ENCODE peak calls at places on chromosomes 7 and 10, in eight cellular contexts. One of them, this sample, is unnamed.

GRCh38 chr7:90994601-90995000 is 269.6 kb upstream of the FZD1 start:
- DNase-seq in GM23338: no peak
- DNase-seq in H1: no peak
- DNase-seq in GM12878: no peak
- DNase-seq in HCT116: no peak
- DNase-seq in SK-N-MC: no peak
- DNase-seq in K562: no peak
- DNase-seq in HepG2: no peak
- DNase-seq in this sample: no peak

GRCh38 chr7:101099969-101100781 is 14.9 kb downstream of the TRIM56 start:
- DNase-seq in GM12878: no peak
- DNase-seq in HepG2: peak
- DNase-seq in SK-N-MC: peak
- DNase-seq in H1: peak
- DNase-seq in K562: peak
- DNase-seq in HCT116: peak
- DNase-seq in GM23338: peak
- DNase-seq in this sample: peak

GRCh38 chr10:34716234-34716633 is 98.9 kb downstream of the PARD3 start:
- DNase-seq in K562: no peak
- DNase-seq in SK-N-MC: no peak
- DNase-seq in GM12878: no peak
- DNase-seq in HCT116: no peak
- DNase-seq in H1: no peak
- DNase-seq in GM23338: no peak
- DNase-seq in HepG2: no peak
- DNase-seq in this sample: no peak

GRCh38 chr10:80528901-80529300 is 8.8 kb upstream of the SH2D4B start:
- DNase-seq in GM23338: no peak
- DNase-seq in HepG2: no peak
- DNase-seq in K562: no peak
- DNase-seq in HCT116: no peak
- DNase-seq in H1: no peak
- DNase-seq in GM12878: no peak
- DNase-seq in SK-N-MC: no peak
- DNase-seq in this sample: no peak

GRCh38 chr7:36129048-36129534 is 24.0 kb upstream of the EEPD1 start:
- DNase-seq in H1: no peak
- DNase-seq in SK-N-MC: no peak
- DNase-seq in HCT116: no peak
- DNase-seq in GM12878: no peak
- DNase-seq in K562: no peak
- DNase-seq in GM23338: no peak
- DNase-seq in HepG2: peak
- DNase-seq in this sample: no peak

GRCh38 chr7:131506597-131506996 is 49.8 kb downstream of the PODXL start:
- DNase-seq in HepG2: no peak
- DNase-seq in GM23338: peak
- DNase-seq in K562: peak
- DNase-seq in H1: peak
- DNase-seq in SK-N-MC: no peak
- DNase-seq in GM12878: no peak
- DNase-seq in HCT116: no peak
- DNase-seq in this sample: no peak

GRCh38 chr7:135490783-135491182 is 19.1 kb downstream of the CNOT4 start:
- DNase-seq in GM12878: no peak
- DNase-seq in HCT116: no peak
- DNase-seq in K562: peak
- DNase-seq in HepG2: no peak
- DNase-seq in GM23338: no peak
- DNase-seq in H1: no peak
- DNase-seq in SK-N-MC: no peak
- DNase-seq in this sample: peak

GRCh38 chr7:105210721-105211205 is 178.0 kb downstream of the SRPK2 start:
- DNase-seq in HepG2: no peak
- DNase-seq in GM23338: peak
- DNase-seq in GM12878: peak
- DNase-seq in SK-N-MC: no peak
- DNase-seq in HCT116: no peak
- DNase-seq in K562: no peak
- DNase-seq in H1: no peak
- DNase-seq in this sample: peak

GRCh38 chr10:128641998-128642397 is 515.8 kb upstream of the MKI67 start:
- DNase-seq in GM23338: no peak
- DNase-seq in H1: no peak
- DNase-seq in HCT116: no peak
- DNase-seq in SK-N-MC: no peak
- DNase-seq in GM12878: no peak
- DNase-seq in K562: no peak
- DNase-seq in HepG2: no peak
- DNase-seq in this sample: no peak

GRCh38 chr10:18968196-18968595 is 80.4 kb upstream of the MALRD1 start:
- DNase-seq in SK-N-MC: no peak
- DNase-seq in GM23338: no peak
- DNase-seq in HepG2: no peak
- DNase-seq in H1: no peak
- DNase-seq in K562: no peak
- DNase-seq in HCT116: no peak
- DNase-seq in GM12878: no peak
- DNase-seq in this sample: no peak

GRCh38 chr7:96596120-96596826 is 113.4 kb downstream of the SEM1 start:
- DNase-seq in GM12878: no peak
- DNase-seq in HCT116: no peak
- DNase-seq in H1: no peak
- DNase-seq in GM23338: peak
- DNase-seq in K562: no peak
- DNase-seq in SK-N-MC: no peak
- DNase-seq in HepG2: no peak
- DNase-seq in this sample: peak

DNA sequence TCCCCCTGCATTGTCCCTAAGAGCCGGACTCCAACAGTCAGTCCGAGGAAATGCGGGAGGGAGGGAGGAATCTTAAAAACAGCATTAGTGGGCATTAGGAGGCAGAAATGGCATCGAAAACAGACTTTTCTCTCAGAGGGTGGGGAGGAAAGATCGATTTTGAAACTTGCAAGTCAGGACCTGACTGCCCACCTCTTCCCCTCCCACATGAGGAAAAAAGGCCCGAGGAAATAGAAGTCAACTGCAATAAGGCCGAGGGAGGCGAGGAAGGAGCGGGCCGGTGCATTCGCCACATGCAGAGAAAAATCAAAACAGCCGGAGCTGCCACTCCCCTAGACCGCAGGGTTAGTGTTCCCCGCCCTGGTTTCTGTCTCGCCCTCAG is 2.8 kb downstream of the LBX1 start:
- DNase-seq in HCT116: no peak
- DNase-seq in SK-N-MC: no peak
- DNase-seq in GM23338: peak
- DNase-seq in K562: no peak
- DNase-seq in HepG2: no peak
- DNase-seq in H1: no peak
- DNase-seq in GM12878: no peak
- DNase-seq in this sample: no peak
- TF ChIP-seq EZH2 in HCT116: no peak
- TF ChIP-seq EZH2 in SK-N-MC: no peak
- TF ChIP-seq EZH2 in GM23338: no peak
- TF ChIP-seq EZH2 in K562: no peak
- TF ChIP-seq EZH2 in HepG2: peak
- TF ChIP-seq EZH2 in H1: no peak
- TF ChIP-seq EZH2 in GM12878: peak
- TF ChIP-seq EZH2 in this sample: no peak

DNA sequence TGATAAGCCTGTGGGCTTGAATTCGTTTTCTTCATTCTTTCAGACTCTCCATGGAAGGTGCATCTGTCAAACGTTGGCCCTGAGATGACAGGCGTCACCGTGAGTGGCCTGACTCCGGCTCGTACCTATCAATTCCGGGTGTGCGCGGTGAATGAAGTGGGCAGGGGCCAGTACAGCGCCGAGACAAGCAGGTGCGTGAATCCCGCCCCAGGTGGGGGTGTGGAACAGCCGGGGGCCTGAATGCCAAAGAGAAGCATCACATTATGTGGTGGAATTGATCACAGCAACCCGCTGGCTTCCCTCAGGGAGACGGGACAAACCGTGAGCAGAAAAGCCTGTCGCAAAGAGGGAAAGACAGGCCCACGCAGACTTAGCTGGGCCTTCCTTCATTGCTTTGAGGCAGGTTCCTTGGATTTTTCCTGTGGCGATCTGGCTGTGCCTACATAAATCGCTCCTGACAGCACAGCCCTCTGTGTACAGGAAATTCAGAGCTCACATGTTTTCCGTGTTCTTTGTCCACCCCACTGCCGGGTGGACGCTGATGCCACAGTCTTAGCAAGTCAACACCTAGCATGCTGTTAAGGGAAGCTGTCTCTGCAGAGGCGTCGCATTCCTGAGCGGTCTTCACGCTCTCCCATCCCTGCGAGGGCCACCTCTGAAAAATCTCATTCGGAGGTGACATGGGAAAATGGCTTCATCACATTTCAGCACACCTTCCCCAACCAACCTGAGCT is 671.0 kb upstream of the FOXK1 start:
- DNase-seq in HCT116: no peak
- DNase-seq in K562: no peak
- DNase-seq in HepG2: no peak
- DNase-seq in H1: no peak
- DNase-seq in GM23338: no peak
- DNase-seq in GM12878: no peak
- DNase-seq in SK-N-MC: no peak
- DNase-seq in this sample: no peak
- TF ChIP-seq POLR2AphosphoS5 in HCT116: no peak
- TF ChIP-seq POLR2AphosphoS5 in K562: no peak
- TF ChIP-seq POLR2AphosphoS5 in HepG2: no peak
- TF ChIP-seq POLR2AphosphoS5 in H1: no peak
- TF ChIP-seq POLR2AphosphoS5 in GM23338: no peak
- TF ChIP-seq POLR2AphosphoS5 in GM12878: no peak
- TF ChIP-seq POLR2AphosphoS5 in SK-N-MC: no peak
- TF ChIP-seq POLR2AphosphoS5 in this sample: no peak

GRCh38 chr10:101120884-101121660 is 10.0 kb upstream of the TLX1 start:
- DNase-seq in HCT116: no peak
- DNase-seq in GM12878: no peak
- DNase-seq in SK-N-MC: no peak
- DNase-seq in GM23338: no peak
- DNase-seq in K562: no peak
- DNase-seq in H1: no peak
- DNase-seq in HepG2: no peak
- DNase-seq in this sample: no peak
- TF ChIP-seq EZH2 in HCT116: no peak
- TF ChIP-seq EZH2 in GM12878: no peak
- TF ChIP-seq EZH2 in SK-N-MC: no peak
- TF ChIP-seq EZH2 in GM23338: peak
- TF ChIP-seq EZH2 in K562: no peak
- TF ChIP-seq EZH2 in H1: peak
- TF ChIP-seq EZH2 in HepG2: no peak
- TF ChIP-seq EZH2 in this sample: peak

DNA sequence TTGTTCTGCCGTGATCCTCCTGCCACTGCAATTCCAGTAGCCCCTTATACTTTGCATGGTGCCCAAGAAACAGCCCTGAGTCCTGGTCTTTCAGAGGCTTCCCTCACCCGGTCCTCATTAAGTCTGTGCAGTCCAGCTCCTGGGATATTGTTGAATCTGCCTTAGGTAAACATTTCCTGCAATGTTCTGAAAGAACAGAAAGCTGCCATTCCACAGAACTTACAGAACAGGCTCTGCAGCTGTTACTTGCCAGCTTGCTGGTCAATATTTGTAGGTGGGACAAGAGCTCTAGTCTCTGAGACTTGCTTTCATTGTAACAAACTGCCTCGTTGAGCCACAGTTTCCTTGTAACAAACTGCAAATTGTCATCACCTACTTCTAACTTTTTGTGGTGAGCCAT is 115.0 kb upstream of the KIF5B start:
- DNase-seq in HCT116: no peak
- DNase-seq in K562: no peak
- DNase-seq in GM12878: no peak
- DNase-seq in SK-N-MC: no peak
- DNase-seq in GM23338: no peak
- DNase-seq in H1: no peak
- DNase-seq in HepG2: peak
- DNase-seq in this sample: no peak
- TF ChIP-seq POLR2AphosphoS5 in HCT116: no peak
- TF ChIP-seq POLR2AphosphoS5 in K562: no peak
- TF ChIP-seq POLR2AphosphoS5 in GM12878: no peak
- TF ChIP-seq POLR2AphosphoS5 in SK-N-MC: no peak
- TF ChIP-seq POLR2AphosphoS5 in GM23338: no peak
- TF ChIP-seq POLR2AphosphoS5 in H1: no peak
- TF ChIP-seq POLR2AphosphoS5 in HepG2: no peak
- TF ChIP-seq POLR2AphosphoS5 in this sample: no peak

GRCh38 chr7:1229334-1229935 is 3.2 kb upstream of the UNCX start:
- DNase-seq in HCT116: no peak
- DNase-seq in HepG2: no peak
- DNase-seq in SK-N-MC: no peak
- DNase-seq in GM12878: no peak
- DNase-seq in H1: no peak
- DNase-seq in K562: no peak
- DNase-seq in GM23338: peak
- DNase-seq in this sample: no peak
- TF ChIP-seq EZH2 in HCT116: no peak
- TF ChIP-seq EZH2 in HepG2: no peak
- TF ChIP-seq EZH2 in SK-N-MC: no peak
- TF ChIP-seq EZH2 in GM12878: no peak
- TF ChIP-seq EZH2 in H1: no peak
- TF ChIP-seq EZH2 in K562: no peak
- TF ChIP-seq EZH2 in GM23338: no peak
- TF ChIP-seq EZH2 in this sample: peak

GRCh38 chr7:963236-964078 is 9.0 kb upstream of the ADAP1 start:
- DNase-seq in K562: peak
- DNase-seq in HCT116: no peak
- DNase-seq in GM12878: no peak
- DNase-seq in GM23338: no peak
- DNase-seq in H1: no peak
- DNase-seq in HepG2: no peak
- DNase-seq in SK-N-MC: no peak
- DNase-seq in this sample: no peak
- TF ChIP-seq POLR2AphosphoS5 in K562: no peak
- TF ChIP-seq POLR2AphosphoS5 in HCT116: no peak
- TF ChIP-seq POLR2AphosphoS5 in GM12878: no peak
- TF ChIP-seq POLR2AphosphoS5 in GM23338: no peak
- TF ChIP-seq POLR2AphosphoS5 in H1: no peak
- TF ChIP-seq POLR2AphosphoS5 in HepG2: no peak
- TF ChIP-seq POLR2AphosphoS5 in SK-N-MC: no peak
- TF ChIP-seq POLR2AphosphoS5 in this sample: peak